ENCODE peak calls at places on chromosomes 16 and 17, in ten cellular contexts. R is fibroblast of mammary gland, G is endodermal cell, M is WERI-Rb-1, S is ovary, B is fibroblast of pulmonary artery, V is A549, L is ascending aorta, J is body of pancreas, W is AG04450. D is an unnamed sample.
A peak's percentile ranks its signal among the peaks of the same experiment; 100 is the strongest.

GRCh38 chr17:7413346-7413985 is 5.8 kb downstream of the NLGN2 start:
- DNase-seq in R (peak; percentile 79), G (no peak), M (no peak), S (no peak), B (peak; percentile 43), V (no peak), L (no peak), J (no peak), W (no peak), D (no peak)

GRCh38 chr16:29737713-29738112 is 8.1 kb downstream of the C16orf54 start:
- DNase-seq in R (no peak), G (no peak), M (no peak), S (no peak), B (no peak), V (no peak), L (no peak), J (no peak), W (no peak), D (no peak)

GRCh38 chr16:55146939-55147338 is 177.1 kb upstream of the IRX6 start:
- DNase-seq in R (no peak), G (no peak), M (peak; percentile 71), S (no peak), B (no peak), V (no peak), L (no peak), J (no peak), W (no peak), D (no peak)

GRCh38 chr17:16551878-16552636 is 16.9 kb downstream of the ZNF287 start:
- DNase-seq in R (no peak), G (no peak), M (no peak), S (no peak), B (no peak), V (peak; percentile 8), L (no peak), J (no peak), W (no peak), D (no peak)

GRCh38 chr17:80940171-80941123 is 51.2 kb upstream of the CHMP6 start:
- DNase-seq in R (no peak), G (no peak), M (no peak), S (no peak), B (no peak), V (no peak), L (no peak), J (no peak), W (no peak), D (no peak)

GRCh38 chr17:11094377-11094776 is 146.6 kb upstream of the SHISA6 start:
- DNase-seq in R (no peak), G (no peak), M (no peak), S (no peak), B (no peak), V (no peak), L (no peak), J (no peak), W (no peak), D (no peak)

GRCh38 chr17:55434721-55435120 is 13.1 kb upstream of the MMD start:
- DNase-seq in R (peak; percentile 70), G (no peak), M (no peak), S (no peak), B (no peak), V (no peak), L (no peak), J (no peak), W (no peak), D (no peak)

GRCh38 chr17:33901085-33901484 is 354.0 kb upstream of the CCL2 start:
- DNase-seq in R (no peak), G (peak; percentile 54), M (no peak), S (no peak), B (no peak), V (no peak), L (no peak), J (no peak), W (no peak), D (no peak)

GRCh38 chr16:28499854-28500253 is 5.4 kb downstream of the APOBR start:
- DNase-seq in R (no peak), G (no peak), M (no peak), S (no peak), B (no peak), V (no peak), L (no peak), J (no peak), W (no peak), D (no peak)

GRCh38 chr16:55615071-55615470 is 40.7 kb upstream of the SLC6A2 start:
- DNase-seq in R (no peak), G (no peak), M (no peak), S (no peak), B (no peak), V (no peak), L (no peak), J (no peak), W (no peak), D (no peak)

DNA sequence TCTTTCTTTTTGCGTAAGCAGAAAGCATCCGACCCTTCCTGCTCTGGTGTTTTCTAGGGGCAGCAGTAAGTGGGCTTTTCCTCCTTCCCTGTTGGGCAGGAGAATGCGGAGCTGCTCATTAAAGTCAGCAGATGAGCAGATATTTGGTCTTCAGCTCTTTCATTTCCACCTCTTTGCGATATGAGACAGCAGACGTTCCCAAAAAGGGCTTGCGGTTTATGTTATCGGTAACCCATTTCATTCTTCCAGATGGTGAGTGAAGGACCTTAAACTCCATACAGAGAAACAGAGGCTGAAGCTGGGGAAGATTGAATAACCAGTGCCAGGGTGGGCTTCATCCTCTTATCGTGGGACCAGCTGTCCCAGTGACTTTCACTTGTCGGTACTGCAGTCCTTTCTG is 40.7 kb downstream of the KSR1 start:
- DNase-seq in R (no peak), G (no peak), M (no peak), S (no peak), B (no peak), V (no peak), L (no peak), J (no peak), W (no peak), D (no peak)
- H3K4me3 ChIP-seq in R (no peak overlapping the region), G (no peak overlapping the region), M (peak overlapping the region; percentile 11), S (no peak overlapping the region), B (no peak overlapping the region), V (no peak overlapping the region), L (no peak overlapping the region), J (no peak overlapping the region), W (no peak overlapping the region), D (no peak overlapping the region)

GRCh38 chr17:62823111-62823895 is 15.2 kb upstream of the MARCHF10 start:
- DNase-seq in R (peak; percentile 74), G (peak; percentile 12), M (no peak), S (no peak), B (peak; percentile 38), V (peak; percentile 60), L (no peak), J (no peak), W (no peak), D (no peak)
- TF ChIP-seq CTCF in R (no peak), G (no peak), M (no peak), S (no peak), B (no peak), V (no peak), L (no peak), J (no peak), W (no peak), D (no peak)

DNA sequence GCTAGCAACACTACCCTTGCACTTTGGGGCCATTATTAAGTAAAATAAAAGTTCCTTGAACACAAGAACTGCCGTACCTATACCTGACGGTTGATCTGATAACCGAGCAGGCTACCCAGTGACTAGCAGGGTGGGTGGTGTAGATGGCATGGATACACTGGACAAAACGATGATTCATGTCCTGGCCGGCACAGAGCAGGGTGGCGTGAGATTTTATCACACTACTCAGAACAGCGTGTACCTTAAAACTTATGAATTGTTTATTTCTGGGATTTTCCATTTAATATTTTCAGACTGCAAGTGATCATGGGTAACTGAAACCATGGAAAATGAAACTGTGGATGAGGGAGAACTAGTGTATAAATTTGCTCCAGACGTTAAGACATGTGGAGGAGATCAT is 41.0 kb upstream of the MSI2 start:
- DNase-seq in R (peak; percentile 43), G (no peak), M (no peak), S (no peak), B (peak; percentile 20), V (no peak), L (peak; percentile 70), J (peak; percentile 14), W (no peak), D (peak; percentile 34)
- H3K4me3 ChIP-seq in R (no peak overlapping the region), G (no peak overlapping the region), M (no peak overlapping the region), S (no peak overlapping the region), B (no peak overlapping the region), V (no peak overlapping the region), L (no peak overlapping the region), J (no peak overlapping the region), W (no peak overlapping the region), D (peak overlapping the region; percentile 25)

GRCh38 chr16:2511996-2512919 is 1.5 kb upstream of the ATP6V0C start:
- DNase-seq in R (no peak), G (no peak), M (no peak), S (peak; percentile 34), B (no peak), V (no peak), L (no peak), J (peak; percentile 12), W (no peak), D (no peak)

GRCh38 chr16:2514333-2515179 is 804 bp downstream of the ATP6V0C start:
- DNase-seq in R (no peak), G (peak; percentile 66), M (no peak), S (no peak), B (no peak), V (no peak), L (no peak), J (peak; percentile 59), W (no peak), D (no peak)

GRCh38 chr16:2512920-2513404 is 790 bp upstream of the ATP6V0C start:
- DNase-seq in R (no peak), G (peak; percentile 80), M (peak; percentile 61), S (peak; percentile 57), B (no peak), V (no peak), L (no peak), J (peak; percentile 57), W (no peak), D (no peak)

GRCh38 chr16:2515180-2515803 is 1.5 kb downstream of the ATP6V0C start:
- DNase-seq in R (no peak), G (peak; percentile 54), M (no peak), S (peak; percentile 29), B (no peak), V (no peak), L (no peak), J (peak; percentile 21), W (no peak), D (no peak)

DNA sequence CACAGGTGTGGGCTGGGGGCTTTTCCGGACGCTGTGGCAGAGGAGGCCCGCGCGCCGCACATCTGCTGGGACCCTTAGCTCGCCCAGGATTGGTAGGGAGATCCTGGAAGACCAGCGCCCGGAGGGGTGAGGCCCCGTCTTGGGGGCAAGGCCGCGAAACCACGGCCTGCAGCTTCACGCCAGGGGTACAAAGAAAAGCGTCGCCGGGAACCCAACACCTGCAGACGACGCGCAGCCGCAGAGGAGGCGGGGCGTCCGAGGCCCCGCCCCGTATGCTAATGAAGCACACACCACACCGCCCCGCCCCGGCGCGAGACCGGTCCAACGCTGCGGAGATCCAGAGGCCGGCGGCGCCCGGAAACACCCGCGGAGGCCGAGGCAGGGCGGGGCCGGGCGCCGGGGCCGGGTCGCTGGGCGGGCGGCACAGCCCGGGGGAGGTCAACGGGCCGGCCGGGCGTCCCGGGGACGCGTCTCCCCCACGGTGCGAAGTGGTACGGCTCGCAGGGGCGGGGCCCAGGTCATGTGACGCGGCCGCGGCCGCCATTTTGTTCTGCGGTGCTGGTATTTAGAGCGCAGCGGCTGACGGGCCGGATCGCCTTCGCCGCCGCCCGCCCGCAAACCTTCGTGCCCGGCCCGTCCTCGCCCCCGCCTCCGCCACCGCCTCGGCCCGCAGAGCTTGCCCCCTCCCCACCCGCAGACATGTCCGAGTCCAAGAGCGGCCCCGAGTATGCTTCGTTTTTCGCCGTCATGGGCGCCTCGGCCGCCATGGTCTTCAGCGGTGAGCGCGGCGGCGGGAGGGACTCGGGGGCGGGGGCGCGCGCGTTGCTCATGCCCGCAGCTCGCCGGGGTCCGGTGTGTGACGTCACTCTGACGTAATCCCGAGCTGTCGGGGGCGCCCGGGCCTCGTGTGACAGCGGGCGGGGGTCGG is at the start of gene ATP6V0C:
- DNase-seq in R (peak; percentile 77), G (peak; percentile 97), M (peak; percentile 92), S (peak; percentile 94), B (peak; percentile 86), V (peak; percentile 86), L (peak; percentile 95), J (peak; percentile 98), W (peak; percentile 53), D (peak; percentile 95)
- TF ChIP-seq CTCF in R (no peak), G (no peak), M (no peak), S (no peak), B (no peak), V (no peak), L (no peak), J (no peak), W (no peak), D (no peak)

D was measured in BE2C.